ENCODE peak calls at places on chromosomes 1 and 21, in six cellular contexts. D is left ventricle myocardium superior, O is adipocyte, E is HL-60, A is mucosa of gallbladder, K is pulmonary artery endothelial cell. N is an unnamed sample.
A peak's percentile ranks its signal among the peaks of the same experiment; 100 is the strongest.

GRCh38 chr1:81252471-81253160 is 548.1 kb upstream of the ADGRL2 start:
- DNase-seq in K (no peak), E (no peak), D (no peak), A (no peak), O (no peak), N (no peak)

GRCh38 chr21:39675595-39675994 is 62.9 kb downstream of the B3GALT5 start:
- DNase-seq in A (no peak), O (no peak), D (no peak), E (no peak), K (no peak), N (no peak)

GRCh38 chr1:17118268-17118667 is 983 bp downstream of the PADI2 start:
- DNase-seq in A (no peak), O (no peak), K (no peak), D (no peak), E (no peak), N (no peak)

GRCh38 chr21:42980312-42980958 is 6.1 kb downstream of the PKNOX1 start:
- DNase-seq in A (no peak), K (no peak), O (no peak), D (no peak), E (no peak), N (no peak)

GRCh38 chr21:46099476-46099875 is 1.6 kb downstream of the COL6A2 start:
- DNase-seq in O (peak; percentile 71), A (peak; percentile 9), E (no peak), D (peak; percentile 60), K (no peak), N (peak; percentile 66)

GRCh38 chr1:93076268-93076667 is 2.8 kb upstream of the MTF2 start:
- DNase-seq in D (no peak), A (no peak), E (no peak), K (no peak), O (no peak), N (no peak)

GRCh38 chr1:60345621-60346020 is 272.1 kb upstream of the C1orf87 start:
- DNase-seq in K (no peak), E (no peak), D (no peak), O (peak; percentile 70), A (no peak), N (peak; percentile 3)

GRCh38 chr21:46226920-46227599 is 1.5 kb downstream of the LSS start:
- DNase-seq in O (peak; percentile 76), E (no peak), K (no peak), A (no peak), D (no peak), N (peak; percentile 55)

GRCh38 chr1:42567038-42567437 is 91.2 kb upstream of the PPIH start:
- DNase-seq in K (no peak), A (no peak), O (no peak), E (no peak), D (no peak), N (no peak)

GRCh38 chr1:227174136-227174535 is 144.2 kb downstream of the CDC42BPA start:
- DNase-seq in D (no peak), A (no peak), E (no peak), O (peak; percentile 63), K (no peak), N (peak; percentile 70)

GRCh38 chr21:41425954-41426655 is at the start of gene MX1:
- DNase-seq in K (no peak), O (peak; percentile 73), E (no peak), A (peak; percentile 74), D (peak; percentile 86), N (peak; percentile 8)

GRCh38 chr1:238991730-238992490 is 394.5 kb upstream of the CHRM3 start:
- DNase-seq in D (no peak), K (no peak), O (peak; percentile 28), A (no peak), E (no peak), N (no peak)

GRCh38 chr1:242468749-242469148 is 55.7 kb downstream of the PLD5 start:
- DNase-seq in O (no peak), E (no peak), K (no peak), D (no peak), A (peak; percentile 14), N (no peak)

GRCh38 chr1:160085686-160086089 is 4.3 kb downstream of the KCNJ9 start:
- DNase-seq in E (peak; percentile 78), K (peak; percentile 30), A (peak; percentile 81), O (peak; percentile 88), D (peak; percentile 91), N (peak; percentile 64)

GRCh38 chr1:36087233-36088123 is 1.2 kb upstream of the ADPRS start:
- DNase-seq in K (no peak), D (no peak), E (no peak), O (no peak), A (no peak), N (no peak)

GRCh38 chr1:213176341-213176740 is 125.3 kb downstream of the RPS6KC1 start:
- DNase-seq in E (no peak), D (no peak), K (no peak), A (no peak), O (no peak), N (no peak)

GRCh38 chr1:225413708-225414375 is 14.0 kb downstream of the LBR start:
- DNase-seq in E (no peak), D (no peak), K (no peak), A (no peak), O (no peak), N (no peak)

GRCh38 chr1:207077470-207078377 is 10.9 kb upstream of the C4BPB start:
- DNase-seq in O (peak; percentile 88), D (no peak), A (peak; percentile 86), E (peak; percentile 83), K (no peak), N (peak; percentile 81)

GRCh38 chr1:38050397-38051141 is 4.0 kb upstream of the POU3F1 start:
- DNase-seq in O (peak; percentile 16), E (no peak), K (no peak), D (no peak), A (no peak), N (no peak)